ENCODE peak calls at places on chromosomes 11 and 22, in eight cellular contexts. T is heart left ventricle, G is H1, J is K562, Z is HCT116, X is upper lobe of left lung, B is sigmoid colon, W is NB4. I is an unnamed sample.

GRCh38 chr22:37311761-37312312 is 29.5 kb downstream of the CYTH4 start:
- DNase-seq in J (no peak), Z (no peak), X (no peak), G (no peak), B (no peak), T (no peak), W (no peak), I (no peak)

GRCh38 chr22:17997456-17997855 is 26.9 kb downstream of the MICAL3 start:
- DNase-seq in G (no peak), X (no peak), J (no peak), T (no peak), B (peak), Z (no peak), W (no peak), I (no peak)

GRCh38 chr11:85626496-85626895 is 648 bp downstream of the DLG2 start:
- DNase-seq in T (no peak), W (no peak), B (peak), G (no peak), Z (no peak), J (no peak), X (no peak), I (no peak)

GRCh38 chr22:31284241-31284745 is 8.0 kb downstream of the PIK3IP1 start:
- DNase-seq in X (no peak), Z (no peak), W (no peak), T (no peak), B (peak), J (no peak), G (no peak), I (peak)

GRCh38 chr11:114478768-114479167 is 39.5 kb downstream of the REXO2 start:
- DNase-seq in B (no peak), W (no peak), G (no peak), Z (no peak), J (no peak), T (no peak), X (no peak), I (no peak)

GRCh38 chr11:36404831-36405230 is 105.2 kb downstream of the TRAF6 start:
- DNase-seq in Z (no peak), X (no peak), J (no peak), W (no peak), G (no peak), B (no peak), T (no peak), I (no peak)

GRCh38 chr22:43541022-43541421 is 129.2 kb downstream of the MPPED1 start:
- DNase-seq in G (no peak), W (no peak), X (no peak), T (no peak), Z (no peak), B (no peak), J (no peak), I (no peak)

GRCh38 chr22:20131593-20131855 is at the start of gene ZDHHC8:
- DNase-seq in J (peak), X (peak), Z (no peak), B (no peak), T (peak), W (peak), G (no peak), I (no peak)

GRCh38 chr11:108009497-108010360 is 1.0 kb downstream of the CUL5 start:
- DNase-seq in G (no peak), J (no peak), W (peak), B (no peak), X (no peak), T (no peak), Z (no peak), I (no peak)

GRCh38 chr11:71192629-71193028 is 59.7 kb downstream of the SHANK2 start:
- DNase-seq in B (no peak), J (no peak), Z (no peak), W (no peak), X (no peak), G (no peak), T (no peak), I (no peak)

GRCh38 chr11:45267660-45268340 is 18.3 kb downstream of the SYT13 start:
- DNase-seq in X (no peak), G (no peak), T (no peak), B (no peak), J (no peak), W (no peak), Z (no peak), I (no peak)

GRCh38 chr11:12770435-12770834 is 96.2 kb downstream of the TEAD1 start:
- DNase-seq in W (no peak), G (no peak), X (no peak), Z (no peak), B (no peak), T (no peak), J (no peak), I (no peak)

GRCh38 chr11:63569570-63569969 is 6.4 kb upstream of the PLAAT2 start:
- DNase-seq in B (no peak), X (no peak), W (no peak), J (no peak), G (no peak), Z (no peak), T (no peak), I (no peak)

GRCh38 chr11:63573881-63574855 is 11.0 kb upstream of the PLAAT2 start:
- DNase-seq in G (no peak), Z (no peak), X (no peak), W (peak), J (peak), B (peak), T (peak), I (no peak)

GRCh38 chr11:63572026-63572688 is 9.0 kb upstream of the PLAAT2 start:
- DNase-seq in X (no peak), B (no peak), W (peak), T (no peak), G (no peak), J (no peak), Z (no peak), I (no peak)

GRCh38 chr11:63574856-63575602 is 11.8 kb upstream of the PLAAT2 start:
- DNase-seq in B (peak), X (no peak), W (peak), Z (no peak), T (peak), G (no peak), J (no peak), I (no peak)
- H3K4me3 ChIP-seq in B (peak), X (peak), W (peak), Z (no peak), T (peak), G (no peak), J (peak), I (no peak)

DNA sequence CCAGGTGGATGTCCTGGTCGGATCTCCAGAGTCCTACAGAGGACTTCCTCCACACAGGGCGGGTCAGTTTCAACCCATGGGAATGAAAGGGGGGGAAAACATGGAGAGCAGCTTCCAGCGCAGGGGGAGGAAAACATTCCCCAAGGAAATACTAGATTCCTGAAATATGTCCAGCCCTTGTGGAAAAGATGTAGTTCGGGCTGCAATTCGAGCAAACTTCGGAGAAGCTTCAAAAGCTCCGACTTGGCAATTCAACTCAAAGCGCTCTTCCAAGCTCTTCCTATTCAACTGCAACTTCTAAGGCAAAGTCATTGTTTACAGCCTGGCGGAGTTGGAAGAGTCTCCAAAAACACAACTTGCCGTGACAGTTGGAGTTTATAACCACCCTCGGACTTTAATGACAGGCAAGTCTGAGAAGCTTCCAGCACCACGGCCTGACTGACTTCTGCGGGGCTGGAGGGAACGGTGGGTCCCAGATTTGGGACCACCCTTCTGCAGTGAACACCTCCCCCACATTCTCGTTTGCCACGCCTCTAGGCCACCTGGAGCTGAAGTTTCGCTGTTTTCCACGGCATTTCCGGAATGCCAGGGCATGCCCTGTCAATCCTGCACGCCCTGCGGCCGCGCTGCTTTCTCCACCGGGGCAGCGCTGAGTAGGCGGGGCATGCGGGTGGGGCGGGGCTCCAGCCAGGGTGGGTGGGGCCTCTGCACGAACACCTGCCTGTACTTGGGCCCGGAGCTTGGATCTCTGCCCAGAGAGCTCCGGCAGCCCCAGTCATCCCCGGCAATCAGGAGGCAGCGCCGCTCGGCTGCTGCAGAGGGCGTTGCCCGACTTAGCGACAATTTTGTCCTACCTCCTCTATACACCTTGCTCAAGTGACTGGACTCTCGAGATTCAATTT is 49.0 kb upstream of the BIRC3 start:
- DNase-seq in G (peak), X (peak), J (peak), T (peak), B (peak), W (no peak), Z (peak), I (peak)
- TF ChIP-seq CTCF in G (peak), X (no peak), J (peak), T (peak), B (no peak), W (no peak), Z (peak), I (no peak)

GRCh38 chr11:129992161-129992944 is 10.3 kb downstream of the PRDM10 start:
- DNase-seq in X (no peak), G (no peak), T (no peak), Z (peak), W (peak), B (no peak), J (peak), I (peak)
- TF ChIP-seq POLR2A in X (no peak), G (no peak), T (no peak), Z (no peak), W (no peak), B (no peak), J (no peak), I (no peak)

GRCh38 chr11:61359541-61359940 is 2.1 kb downstream of the CYB561A3 start:
- DNase-seq in T (no peak), W (peak), X (no peak), Z (no peak), J (no peak), G (no peak), B (no peak), I (no peak)
- H3K4me3 ChIP-seq in T (no peak), W (no peak), X (no peak), Z (no peak), J (no peak), G (no peak), B (no peak), I (no peak)

GRCh38 chr22:35761037-35761436 is 43.4 kb downstream of the APOL5 start:
- DNase-seq in T (no peak), Z (peak), W (peak), G (no peak), B (no peak), X (no peak), J (no peak), I (no peak)
- TF ChIP-seq CTCF in T (peak), Z (peak), W (no peak), G (no peak), B (no peak), X (no peak), J (peak), I (no peak)

GRCh38 chr11:8066911-8067455 is 14.0 kb upstream of the TUB start:
- DNase-seq in T (no peak), X (no peak), B (no peak), Z (no peak), G (no peak), J (no peak), W (no peak), I (no peak)
- TF ChIP-seq POLR2A in T (no peak), X (no peak), B (no peak), Z (no peak), G (no peak), J (no peak), W (no peak), I (no peak)

GRCh38 chr11:20729597-20730095 is 60.3 kb downstream of the NELL1 start:
- DNase-seq in X (no peak), J (no peak), W (no peak), Z (no peak), B (no peak), T (no peak), G (no peak), I (no peak)
- H3K4me3 ChIP-seq in X (no peak), J (no peak), W (no peak), Z (no peak), B (no peak), T (no peak), G (no peak), I (no peak)

GRCh38 chr11:65013130-65013691 is 749 bp upstream of the ARL2 start:
- DNase-seq in W (peak), J (peak), X (peak), B (peak), G (no peak), T (peak), Z (no peak), I (peak)
- TF ChIP-seq CTCF in W (peak), J (peak), X (no peak), B (no peak), G (peak), T (peak), Z (no peak), I (no peak)

I was measured in lower leg skin.